ENCODE peak calls at places on chromosomes 12 and 14, in five cellular contexts. I, G, X, J and B are unnamed samples.

GRCh38 chr12:6430124-6430989 is 14.4 kb upstream of the CD27 start:
- DNase-seq in I (peak; percentile 93), G (peak; percentile 96), X (peak; percentile 89), J (no peak), B (peak; percentile 81)

GRCh38 chr12:42086021-42086420 is 58.7 kb downstream of the GXYLT1 start:
- DNase-seq in I (no peak), G (peak; percentile 63), X (no peak), J (no peak), B (no peak)

GRCh38 chr12:20214286-20214685 is 154.1 kb upstream of the PDE3A start:
- DNase-seq in I (no peak), G (peak; percentile 48), X (no peak), J (no peak), B (no peak)

GRCh38 chr12:131850856-131851559 is 22.8 kb downstream of the MMP17 start:
- DNase-seq in I (peak; percentile 81), G (no peak), X (no peak), J (peak; percentile 79), B (peak; percentile 48)

GRCh38 chr14:95225251-95225887 is 68.0 kb upstream of the DICER1 start:
- DNase-seq in I (no peak), G (no peak), X (no peak), J (no peak), B (no peak)

GRCh38 chr12:65643595-65644386 is 180.5 kb upstream of the HMGA2 start:
- DNase-seq in I (no peak), G (peak; percentile 50), X (no peak), J (no peak), B (no peak)

GRCh38 chr12:9634177-9634803 is 26.6 kb upstream of the KLRB1 start:
- DNase-seq in I (peak; percentile 32), G (peak; percentile 47), X (no peak), J (peak; percentile 57), B (no peak)

GRCh38 chr14:51454351-51454750 is 197.4 kb upstream of the FRMD6 start:
- DNase-seq in I (no peak), G (no peak), X (no peak), J (no peak), B (no peak)

GRCh38 chr14:23640524-23641141 is 4.5 kb downstream of the DHRS2 start:
- DNase-seq in I (no peak), G (peak; percentile 49), X (peak; percentile 40), J (no peak), B (no peak)

GRCh38 chr12:2678416-2678815 is 116.4 kb upstream of the FKBP4 start:
- DNase-seq in I (no peak), G (no peak), X (no peak), J (no peak), B (no peak)

GRCh38 chr12:52043386-52044212 is 7.6 kb upstream of the NR4A1 start:
- DNase-seq in I (no peak), G (no peak), X (peak; percentile 84), J (no peak), B (no peak)

GRCh38 chr12:124687695-124688301 is 120.4 kb upstream of the NCOR2 start:
- DNase-seq in I (no peak), G (no peak), X (peak; percentile 35), J (peak; percentile 53), B (no peak)

GRCh38 chr12:111578276-111578970 is 20.7 kb downstream of the ATXN2 start:
- DNase-seq in I (peak; percentile 64), G (peak; percentile 91), X (no peak), J (no peak), B (no peak)

GRCh38 chr12:71432936-71433335 is 6.7 kb upstream of the LGR5 start:
- DNase-seq in I (no peak), G (no peak), X (no peak), J (no peak), B (no peak)

GRCh38 chr14:99727096-99727870 is 43.2 kb downstream of the CYP46A1 start:
- DNase-seq in I (no peak), G (no peak), X (no peak), J (no peak), B (no peak)

GRCh38 chr12:6724409-6724797 is 557 bp downstream of the COPS7A start:
- DNase-seq in I (no peak), G (peak; percentile 16), X (no peak), J (no peak), B (peak; percentile 56)

GRCh38 chr12:51326762-51327439 is 2.9 kb upstream of the BIN2 start:
- DNase-seq in I (no peak), G (peak; percentile 49), X (peak; percentile 23), J (no peak), B (no peak)

GRCh38 chr12:78062781-78063180 is 232.1 kb downstream of the NAV3 start:
- DNase-seq in I (no peak), G (peak; percentile 83), X (no peak), J (no peak), B (peak; percentile 26)

GRCh38 chr12:115468087-115468510 is 784.1 kb upstream of the TBX3 start:
- DNase-seq in I (peak; percentile 15), G (peak; percentile 47), X (no peak), J (no peak), B (peak; percentile 72)

GRCh38 chr14:69665596-69665995 is 54.2 kb downstream of the SUSD6 start:
- DNase-seq in I (no peak), G (no peak), X (no peak), J (no peak), B (no peak)

GRCh38 chr12:123269395-123269892 is 2.2 kb downstream of the CDK2AP1 start:
- DNase-seq in I (no peak), G (peak; percentile 61), X (peak; percentile 67), J (peak; percentile 93), B (peak; percentile 51)

GRCh38 chr14:77311217-77311616 is 9.5 kb downstream of the POMT2 start:
- DNase-seq in I (no peak), G (no peak), X (no peak), J (no peak), B (no peak)

GRCh38 chr12:1034243-1034642 is 43.2 kb downstream of the ERC1 start:
- DNase-seq in I (no peak), G (no peak), X (no peak), J (no peak), B (no peak)

GRCh38 chr12:63997198-63997597 is 152.7 kb downstream of the SRGAP1 start:
- DNase-seq in I (no peak), G (no peak), X (no peak), J (no peak), B (no peak)

GRCh38 chr14:61337893-61338292 is 16.5 kb downstream of the PRKCH start:
- DNase-seq in I (no peak), G (no peak), X (no peak), J (no peak), B (peak; percentile 30)

GRCh38 chr12:99287136-99287535 is 360.4 kb upstream of the GARIN6 start:
- DNase-seq in I (no peak), G (no peak), X (no peak), J (peak; percentile 29), B (no peak)

GRCh38 chr14:51716610-51717009 is 64.9 kb downstream of the FRMD6 start:
- DNase-seq in I (no peak), G (peak; percentile 52), X (no peak), J (no peak), B (no peak)

GRCh38 chr14:103160321-103161053 is 37.2 kb downstream of the TNFAIP2 start:
- DNase-seq in I (no peak), G (no peak), X (no peak), J (no peak), B (no peak)
- H3K9me3 ChIP-seq in I (no peaks in the 10 kb centered on the region), G (peaks cover 3% of the 10 kb centered on the region), X (no peaks in the 10 kb centered on the region), J (no peaks in the 10 kb centered on the region), B (no peaks in the 10 kb centered on the region)

GRCh38 chr14:76268013-76268376 is 107.9 kb upstream of the ESRRB start:
- DNase-seq in I (no peak), G (no peak), X (no peak), J (no peak), B (no peak)
- H3K4me3 ChIP-seq in I (no peak overlapping the region), G (peak overlapping the region; percentile 39), X (peak overlapping the region; percentile 80), J (no peak overlapping the region), B (no peak overlapping the region)

GRCh38 chr12:47801170-47801903 is 18.4 kb downstream of the HDAC7 start:
- DNase-seq in I (no peak), G (no peak), X (peak; percentile 49), J (peak; percentile 33), B (peak; percentile 20)
- H3K4me1 ChIP-seq in I (peaks cover 12% of the 10 kb centered on the region), G (peaks cover 37% of the 10 kb centered on the region), X (peaks cover 78% of the 10 kb centered on the region), J (peaks cover 32% of the 10 kb centered on the region), B (peaks cover 22% of the 10 kb centered on the region)

DNA sequence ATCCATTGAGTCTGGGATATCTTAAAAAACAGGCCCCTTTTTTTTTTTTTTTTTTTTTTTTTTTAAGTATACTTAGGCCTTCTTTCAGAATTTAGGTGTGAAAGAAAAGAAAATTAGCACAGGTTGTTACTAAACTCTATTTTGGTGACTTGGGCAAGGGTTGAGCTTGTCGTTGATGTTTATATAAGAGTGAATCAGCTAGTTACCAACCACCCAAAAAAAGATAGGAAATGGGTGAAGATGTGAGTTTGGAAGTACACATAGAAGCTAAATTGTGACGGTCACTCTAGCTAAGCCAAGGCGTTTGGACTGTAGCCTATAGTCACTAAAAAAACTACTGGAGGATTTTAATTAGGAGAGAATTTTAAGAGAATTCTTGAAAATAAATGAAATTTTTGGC is 1247.2 kb downstream of the AACS start:
- DNase-seq in I (no peak), G (no peak), X (no peak), J (no peak), B (no peak)
- H3K9me3 ChIP-seq in I (no peaks in the 10 kb centered on the region), G (peaks cover 7% of the 10 kb centered on the region), X (peaks cover 3% of the 10 kb centered on the region), J (no peaks in the 10 kb centered on the region), B (peaks cover 50% of the 10 kb centered on the region)

GRCh38 chr12:4290011-4290790 is 16.6 kb downstream of the CCND2 start:
- DNase-seq in I (no peak), G (no peak), X (no peak), J (no peak), B (no peak)

GRCh38 chr12:4289334-4289878 is 15.8 kb downstream of the CCND2 start:
- DNase-seq in I (no peak), G (no peak), X (no peak), J (peak; percentile 69), B (no peak)

GRCh38 chr12:4293942-4294505 is 20.5 kb downstream of the CCND2 start:
- DNase-seq in I (no peak), G (no peak), X (no peak), J (peak; percentile 72), B (peak; percentile 20)

GRCh38 chr12:4293299-4293941 is 19.9 kb downstream of the CCND2 start:
- DNase-seq in I (no peak), G (no peak), X (no peak), J (no peak), B (no peak)

GRCh38 chr12:4292266-4293063 is 18.9 kb downstream of the CCND2 start:
- DNase-seq in I (no peak), G (no peak), X (no peak), J (no peak), B (no peak)
- H3K4me3 ChIP-seq in I (no peak overlapping the region), G (no peak overlapping the region), X (no peak overlapping the region), J (no peak overlapping the region), B (no peak overlapping the region)

GRCh38 chr14:64503184-64503433 is 529 bp downstream of the ZBTB25 start:
- DNase-seq in I (no peak), G (no peak), X (no peak), J (peak; percentile 50), B (no peak)
- H3K4me1 ChIP-seq in I (peaks cover 50% of the 10 kb centered on the region), G (peaks cover 14% of the 10 kb centered on the region), X (peaks cover 56% of the 10 kb centered on the region), J (peaks cover 27% of the 10 kb centered on the region), B (peaks cover 53% of the 10 kb centered on the region)